ENCODE peak calls at places on chromosomes 5 and 9, in seven cellular contexts. One of them, this sample, is unnamed.

GRCh38 chr9:128704356-128704670 is 2.0 kb downstream of the PKN3 start:
- DNase-seq in fibroblast of gingiva: no peak
- DNase-seq in AG08396: no peak
- DNase-seq in naive thymus-derived CD4-positive, alpha-beta T cell: no peak
- DNase-seq in HCT116: no peak
- DNase-seq in NCI-H2081: no peak
- DNase-seq in NCI-H1092 treated with DMSO at 0.1 percent for 48 hours: no peak
- DNase-seq in this sample: no peak

GRCh38 chr5:54867310-54867944 is 118.0 kb downstream of the ESM1 start:
- DNase-seq in AG08396: peak; percentile 59
- DNase-seq in NCI-H2081: peak; percentile 14
- DNase-seq in HCT116: peak; percentile 38
- DNase-seq in naive thymus-derived CD4-positive, alpha-beta T cell: no peak
- DNase-seq in NCI-H1092 treated with DMSO at 0.1 percent for 48 hours: peak; percentile 39
- DNase-seq in fibroblast of gingiva: peak; percentile 53
- DNase-seq in this sample: peak; percentile 28

GRCh38 chr9:134967547-134967930 is 49.8 kb upstream of the FCN1 start:
- DNase-seq in NCI-H1092 treated with DMSO at 0.1 percent for 48 hours: no peak
- DNase-seq in AG08396: no peak
- DNase-seq in HCT116: no peak
- DNase-seq in naive thymus-derived CD4-positive, alpha-beta T cell: no peak
- DNase-seq in fibroblast of gingiva: no peak
- DNase-seq in NCI-H2081: no peak
- DNase-seq in this sample: no peak

GRCh38 chr5:463301-463700 is 20.3 kb downstream of the EXOC3 start:
- DNase-seq in naive thymus-derived CD4-positive, alpha-beta T cell: no peak
- DNase-seq in AG08396: no peak
- DNase-seq in NCI-H1092 treated with DMSO at 0.1 percent for 48 hours: no peak
- DNase-seq in HCT116: no peak
- DNase-seq in fibroblast of gingiva: no peak
- DNase-seq in NCI-H2081: no peak
- DNase-seq in this sample: no peak

GRCh38 chr9:127549218-127549617 is 62.9 kb upstream of the STXBP1 start:
- DNase-seq in AG08396: no peak
- DNase-seq in NCI-H2081: no peak
- DNase-seq in NCI-H1092 treated with DMSO at 0.1 percent for 48 hours: no peak
- DNase-seq in naive thymus-derived CD4-positive, alpha-beta T cell: no peak
- DNase-seq in fibroblast of gingiva: no peak
- DNase-seq in HCT116: no peak
- DNase-seq in this sample: no peak

GRCh38 chr5:29614202-29614601 is 1579.3 kb upstream of the CDH6 start:
- DNase-seq in AG08396: no peak
- DNase-seq in NCI-H1092 treated with DMSO at 0.1 percent for 48 hours: no peak
- DNase-seq in HCT116: no peak
- DNase-seq in fibroblast of gingiva: no peak
- DNase-seq in NCI-H2081: no peak
- DNase-seq in naive thymus-derived CD4-positive, alpha-beta T cell: no peak
- DNase-seq in this sample: no peak

GRCh38 chr9:133825555-133826198 is 87.5 kb upstream of the SARDH start:
- DNase-seq in fibroblast of gingiva: peak; percentile 80
- DNase-seq in AG08396: no peak
- DNase-seq in NCI-H1092 treated with DMSO at 0.1 percent for 48 hours: no peak
- DNase-seq in naive thymus-derived CD4-positive, alpha-beta T cell: no peak
- DNase-seq in HCT116: no peak
- DNase-seq in NCI-H2081: no peak
- DNase-seq in this sample: no peak

GRCh38 chr9:104227108-104227507 is 133.0 kb downstream of the SMC2 start:
- DNase-seq in naive thymus-derived CD4-positive, alpha-beta T cell: no peak
- DNase-seq in fibroblast of gingiva: no peak
- DNase-seq in AG08396: no peak
- DNase-seq in HCT116: no peak
- DNase-seq in NCI-H2081: no peak
- DNase-seq in NCI-H1092 treated with DMSO at 0.1 percent for 48 hours: no peak
- DNase-seq in this sample: no peak

GRCh38 chr5:147063971-147064370 is 170.9 kb upstream of the STK32A start:
- DNase-seq in HCT116: no peak
- DNase-seq in fibroblast of gingiva: no peak
- DNase-seq in NCI-H1092 treated with DMSO at 0.1 percent for 48 hours: no peak
- DNase-seq in NCI-H2081: no peak
- DNase-seq in naive thymus-derived CD4-positive, alpha-beta T cell: no peak
- DNase-seq in AG08396: no peak
- DNase-seq in this sample: no peak

GRCh38 chr5:16812911-16813310 is 123.2 kb downstream of the MYO10 start:
- DNase-seq in HCT116: no peak
- DNase-seq in NCI-H2081: peak; percentile 52
- DNase-seq in naive thymus-derived CD4-positive, alpha-beta T cell: no peak
- DNase-seq in NCI-H1092 treated with DMSO at 0.1 percent for 48 hours: peak; percentile 10
- DNase-seq in fibroblast of gingiva: no peak
- DNase-seq in AG08396: no peak
- DNase-seq in this sample: no peak

GRCh38 chr5:159969966-159970365 is 39.0 kb upstream of the TTC1 start:
- DNase-seq in NCI-H1092 treated with DMSO at 0.1 percent for 48 hours: no peak
- DNase-seq in HCT116: no peak
- DNase-seq in NCI-H2081: no peak
- DNase-seq in fibroblast of gingiva: no peak
- DNase-seq in AG08396: no peak
- DNase-seq in naive thymus-derived CD4-positive, alpha-beta T cell: no peak
- DNase-seq in this sample: no peak

GRCh38 chr5:149358818-149359217 is 972 bp downstream of the PCYOX1L start:
- DNase-seq in NCI-H2081: no peak
- DNase-seq in naive thymus-derived CD4-positive, alpha-beta T cell: no peak
- DNase-seq in HCT116: no peak
- DNase-seq in NCI-H1092 treated with DMSO at 0.1 percent for 48 hours: no peak
- DNase-seq in AG08396: no peak
- DNase-seq in fibroblast of gingiva: peak; percentile 13
- DNase-seq in this sample: no peak

GRCh38 chr9:93022066-93022465 is 36.4 kb upstream of the SUSD3 start:
- DNase-seq in fibroblast of gingiva: no peak
- DNase-seq in AG08396: no peak
- DNase-seq in naive thymus-derived CD4-positive, alpha-beta T cell: no peak
- DNase-seq in NCI-H1092 treated with DMSO at 0.1 percent for 48 hours: no peak
- DNase-seq in NCI-H2081: no peak
- DNase-seq in HCT116: no peak
- DNase-seq in this sample: no peak

This sample was measured in COLO829.